ENCODE peak calls at places on chromosomes 16 and 17, in five cellular contexts. Y is uterus, N is GM23248, U is gastrocnemius medialis, K is endodermal cell. Z is an unnamed sample. For H3K9me3, the result is how much of the 10 kb centered on the place peaks cover.

GRCh38 chr17:4537451-4538235 is 17.5 kb downstream of the MYBBP1A start:
- DNase-seq in Y (no peak), N (peak), U (no peak), K (no peak), Z (no peak)

GRCh38 chr17:75493476-75494129 is 21.7 kb downstream of the CASKIN2 start:
- DNase-seq in Y (no peak), N (no peak), U (no peak), K (no peak), Z (no peak)

GRCh38 chr16:55513616-55514015 is 4.7 kb downstream of the LPCAT2 start:
- DNase-seq in Y (no peak), N (no peak), U (no peak), K (no peak), Z (no peak)

GRCh38 chr16:1839554-1839953 is 12.5 kb downstream of the FAHD1 start:
- DNase-seq in Y (no peak), N (peak), U (no peak), K (no peak), Z (no peak)

GRCh38 chr16:30054959-30055553 is 10.5 kb upstream of the ALDOA start:
- DNase-seq in Y (no peak), N (no peak), U (no peak), K (peak), Z (peak)

GRCh38 chr17:62653831-62654829 is 26.7 kb downstream of the MRC2 start:
- DNase-seq in Y (peak), N (peak), U (no peak), K (peak), Z (no peak)

GRCh38 chr17:46046957-46047356 is 47.9 kb downstream of the STH start:
- DNase-seq in Y (no peak), N (peak), U (no peak), K (no peak), Z (no peak)

GRCh38 chr16:86573215-86573614 is 5.1 kb upstream of the FOXL1 start:
- DNase-seq in Y (no peak), N (no peak), U (no peak), K (peak), Z (no peak)

GRCh38 chr17:38674013-38674748 is 576 bp downstream of the EPOP start:
- DNase-seq in Y (peak), N (peak), U (no peak), K (peak), Z (peak)

GRCh38 chr17:75840779-75841123 is 3.5 kb downstream of the UNC13D start:
- DNase-seq in Y (no peak), N (no peak), U (no peak), K (no peak), Z (no peak)

GRCh38 chr17:63116228-63116627 is 150.2 kb downstream of the TANC2 start:
- DNase-seq in Y (no peak), N (no peak), U (no peak), K (peak), Z (no peak)

GRCh38 chr16:73214825-73215481 is 167.0 kb upstream of the ZFHX3 start:
- DNase-seq in Y (peak), N (peak), U (no peak), K (no peak), Z (no peak)

DNA sequence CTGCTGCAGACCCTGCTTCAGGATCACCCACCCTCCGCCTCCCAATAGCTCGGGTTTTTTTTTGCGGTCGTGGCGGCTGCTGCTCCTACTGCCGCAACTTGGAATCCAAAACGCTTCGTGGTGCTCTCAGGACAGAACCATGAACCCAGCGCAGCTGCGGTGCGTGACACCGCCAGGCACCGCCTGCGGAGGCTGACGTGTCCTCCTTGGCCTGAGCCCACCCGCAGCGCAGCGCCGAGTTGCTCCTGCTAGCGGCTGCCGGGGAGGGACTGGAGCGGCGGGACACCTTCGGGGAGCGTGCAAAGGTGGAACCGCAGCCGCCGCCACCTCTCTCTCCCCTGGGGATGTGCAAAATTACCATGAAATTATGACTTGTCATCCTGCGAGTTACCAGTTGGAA is 1893.0 kb downstream of the TP53TG3F start:
- DNase-seq in Y (no peak), N (no peak), U (no peak), K (no peak), Z (no peak)
- H3K9me3 ChIP-seq in Y (under half), N (under half), U (under half), K (half or more), Z (under half)

DNA sequence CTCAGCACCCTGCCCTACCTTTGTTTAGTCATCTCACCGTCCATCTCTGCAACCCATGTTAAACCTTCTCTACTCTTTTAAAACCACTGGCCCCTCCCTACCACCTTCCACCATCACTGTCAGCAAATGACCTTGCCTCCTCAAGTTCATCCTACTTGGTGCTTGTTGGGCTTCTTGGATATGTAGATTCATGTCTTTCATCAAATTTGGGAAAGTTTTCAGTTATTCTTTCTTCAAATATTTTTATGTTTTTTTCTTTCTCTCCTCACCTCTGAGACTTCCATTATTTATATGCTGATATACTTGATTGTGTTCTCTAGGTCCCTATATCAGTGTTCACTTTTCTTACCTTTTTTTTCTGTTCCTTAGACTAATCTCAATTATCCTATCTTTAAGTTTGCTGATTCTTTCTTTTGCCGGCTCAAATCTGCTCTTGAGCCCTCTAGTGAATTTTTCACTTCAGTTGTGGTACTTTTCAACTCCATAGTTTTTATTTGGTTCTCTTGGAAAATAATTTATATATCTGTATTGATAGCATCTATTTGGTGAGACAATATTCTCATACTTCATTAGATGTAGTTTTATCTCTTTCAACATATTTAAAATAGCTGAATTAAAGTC is 28.7 kb upstream of the ALDH3A2 start:
- DNase-seq in Y (no peak), N (no peak), U (no peak), K (no peak), Z (no peak)
- H3K9me3 ChIP-seq in Y (under half), N (under half), U (under half), K (under half), Z (under half)

GRCh38 chr16:35585411-35585810 is 2126.0 kb downstream of the TP53TG3F start:
- DNase-seq in Y (no peak), N (no peak), U (no peak), K (no peak), Z (no peak)
- H3K9me3 ChIP-seq in Y (under half), N (under half), U (under half), K (half or more), Z (under half)

GRCh38 chr16:5004311-5004710 is 29.4 kb downstream of the NAGPA start:
- DNase-seq in Y (no peak), N (no peak), U (no peak), K (no peak), Z (no peak)
- H3K9me3 ChIP-seq in Y (under half), N (under half), U (under half), K (under half), Z (under half)

GRCh38 chr16:64910351-64910750 is 211.5 kb downstream of the CDH11 start:
- DNase-seq in Y (peak), N (peak), U (no peak), K (peak), Z (peak)
- H3K9me3 ChIP-seq in Y (under half), N (under half), U (under half), K (under half), Z (under half)

DNA sequence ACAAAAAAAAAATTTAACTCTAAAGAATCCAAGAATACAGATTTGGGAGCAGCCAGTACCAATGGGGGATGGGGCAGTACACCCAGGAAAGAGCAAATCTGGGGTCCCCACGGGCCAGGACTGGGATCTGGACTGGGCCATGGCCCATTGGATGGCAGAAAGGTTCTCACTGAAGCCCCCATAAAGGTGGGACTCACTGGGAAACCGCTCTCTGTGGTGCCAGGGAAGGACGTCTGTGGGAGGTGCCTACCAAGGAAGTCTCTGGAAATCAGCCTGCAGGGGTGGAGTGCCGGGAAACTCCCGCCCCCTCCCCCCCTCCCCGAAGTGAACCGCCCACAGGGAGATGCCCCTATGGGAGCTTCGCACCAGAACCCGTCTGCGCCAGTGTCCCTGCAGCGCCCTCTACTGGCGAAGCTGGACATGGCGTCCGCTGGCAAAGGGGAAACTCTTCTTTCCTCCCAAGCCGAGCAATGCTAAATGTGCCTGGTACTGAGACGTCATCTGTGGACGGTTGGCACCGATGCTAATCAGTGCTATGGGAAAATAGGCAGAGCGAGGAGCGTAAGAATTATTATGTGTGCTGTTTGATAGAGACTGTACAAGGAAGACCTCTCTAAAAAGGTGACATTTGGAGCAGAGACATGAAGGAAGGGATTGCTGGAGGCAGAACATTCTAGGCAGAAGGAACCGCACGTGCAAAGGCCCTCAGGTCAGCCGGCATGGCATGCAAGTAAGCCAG is 671.1 kb downstream of the WWOX start:
- DNase-seq in Y (peak), N (peak), U (peak), K (peak), Z (peak)
- H3K9me3 ChIP-seq in Y (under half), N (under half), U (under half), K (under half), Z (under half)